ENCODE peak calls at places on chromosomes 6 and 20, in four cellular contexts. One of them, this sample, is unnamed.

GRCh38 chr6:72953901-72954494 is 271.3 kb downstream of the KHDC1L start:
- DNase-seq in prostate gland: no peak
- DNase-seq in tibial nerve: no peak
- DNase-seq in heart left ventricle: no peak
- DNase-seq in this sample: no peak

GRCh38 chr20:36467076-36467999 is 74.0 kb upstream of the MYL9 start:
- DNase-seq in tibial nerve: no peak
- DNase-seq in prostate gland: no peak
- DNase-seq in heart left ventricle: peak
- DNase-seq in this sample: peak

GRCh38 chr6:105199711-105200110 is 19.9 kb upstream of the POPDC3 start:
- DNase-seq in prostate gland: no peak
- DNase-seq in heart left ventricle: peak
- DNase-seq in tibial nerve: no peak
- DNase-seq in this sample: no peak

GRCh38 chr6:8707956-8708772 is 272.8 kb upstream of the SLC35B3 start:
- DNase-seq in prostate gland: peak
- DNase-seq in heart left ventricle: no peak
- DNase-seq in tibial nerve: no peak
- DNase-seq in this sample: peak

GRCh38 chr20:50015993-50016770 is 33.4 kb downstream of the SNAI1 start:
- DNase-seq in tibial nerve: no peak
- DNase-seq in prostate gland: no peak
- DNase-seq in heart left ventricle: no peak
- DNase-seq in this sample: no peak

GRCh38 chr20:1391640-1392442 is 1.0 kb downstream of the FKBP1A start:
- DNase-seq in heart left ventricle: no peak
- DNase-seq in prostate gland: no peak
- DNase-seq in tibial nerve: no peak
- DNase-seq in this sample: no peak

GRCh38 chr6:41286544-41287346 is at the start of gene TREM1:
- DNase-seq in tibial nerve: peak
- DNase-seq in heart left ventricle: peak
- DNase-seq in prostate gland: no peak
- DNase-seq in this sample: no peak

GRCh38 chr6:28648035-28648877 is 122.6 kb downstream of the GPX5 start:
- DNase-seq in prostate gland: peak
- DNase-seq in heart left ventricle: peak
- DNase-seq in tibial nerve: peak
- DNase-seq in this sample: no peak

GRCh38 chr6:393391-394221 is 2.1 kb downstream of the IRF4 start:
- DNase-seq in prostate gland: no peak
- DNase-seq in heart left ventricle: no peak
- DNase-seq in tibial nerve: no peak
- DNase-seq in this sample: no peak

GRCh38 chr6:166541366-166541765 is 45.1 kb downstream of the RAMACL start:
- DNase-seq in prostate gland: no peak
- DNase-seq in heart left ventricle: no peak
- DNase-seq in tibial nerve: no peak
- DNase-seq in this sample: peak

GRCh38 chr20:36153754-36154695 is 515 bp upstream of the EPB41L1 start:
- DNase-seq in prostate gland: peak
- DNase-seq in tibial nerve: peak
- DNase-seq in heart left ventricle: peak
- DNase-seq in this sample: peak

GRCh38 chr6:170405311-170405975 is 98.9 kb downstream of the FAM120B start:
- DNase-seq in heart left ventricle: no peak
- DNase-seq in prostate gland: no peak
- DNase-seq in tibial nerve: no peak
- DNase-seq in this sample: no peak

GRCh38 chr6:53112404-53112803 is 36.2 kb downstream of the GCM1 start:
- DNase-seq in heart left ventricle: no peak
- DNase-seq in tibial nerve: no peak
- DNase-seq in prostate gland: peak
- DNase-seq in this sample: no peak

GRCh38 chr20:35742741-35743523 is 872 bp upstream of the RBM39 start:
- DNase-seq in prostate gland: no peak
- DNase-seq in tibial nerve: peak
- DNase-seq in heart left ventricle: no peak
- DNase-seq in this sample: no peak

GRCh38 chr6:20069130-20069529 is 143.1 kb downstream of the MBOAT1 start:
- DNase-seq in prostate gland: no peak
- DNase-seq in tibial nerve: no peak
- DNase-seq in heart left ventricle: no peak
- DNase-seq in this sample: no peak

GRCh38 chr6:42104095-42104806 is 38.2 kb downstream of the C6orf132 start:
- DNase-seq in prostate gland: no peak
- DNase-seq in tibial nerve: peak
- DNase-seq in heart left ventricle: peak
- DNase-seq in this sample: no peak

GRCh38 chr6:151445482-151445881 is 6.4 kb downstream of the RMND1 start:
- DNase-seq in tibial nerve: no peak
- DNase-seq in heart left ventricle: no peak
- DNase-seq in prostate gland: no peak
- DNase-seq in this sample: no peak

GRCh38 chr6:89048286-89048923 is 32.1 kb upstream of the PNRC1 start:
- DNase-seq in prostate gland: no peak
- DNase-seq in tibial nerve: no peak
- DNase-seq in heart left ventricle: no peak
- DNase-seq in this sample: no peak

GRCh38 chr20:38892091-38892981 is 33.9 kb upstream of the FAM83D start:
- DNase-seq in heart left ventricle: no peak
- DNase-seq in prostate gland: no peak
- DNase-seq in tibial nerve: no peak
- DNase-seq in this sample: no peak

GRCh38 chr20:49174183-49174582 is 14.0 kb downstream of the STAU1 start:
- DNase-seq in tibial nerve: no peak
- DNase-seq in heart left ventricle: no peak
- DNase-seq in prostate gland: no peak
- DNase-seq in this sample: no peak

GRCh38 chr6:127477648-127478047 is 18.5 kb upstream of the KIAA0408 start:
- DNase-seq in prostate gland: no peak
- DNase-seq in tibial nerve: no peak
- DNase-seq in heart left ventricle: no peak
- DNase-seq in this sample: no peak

DNA sequence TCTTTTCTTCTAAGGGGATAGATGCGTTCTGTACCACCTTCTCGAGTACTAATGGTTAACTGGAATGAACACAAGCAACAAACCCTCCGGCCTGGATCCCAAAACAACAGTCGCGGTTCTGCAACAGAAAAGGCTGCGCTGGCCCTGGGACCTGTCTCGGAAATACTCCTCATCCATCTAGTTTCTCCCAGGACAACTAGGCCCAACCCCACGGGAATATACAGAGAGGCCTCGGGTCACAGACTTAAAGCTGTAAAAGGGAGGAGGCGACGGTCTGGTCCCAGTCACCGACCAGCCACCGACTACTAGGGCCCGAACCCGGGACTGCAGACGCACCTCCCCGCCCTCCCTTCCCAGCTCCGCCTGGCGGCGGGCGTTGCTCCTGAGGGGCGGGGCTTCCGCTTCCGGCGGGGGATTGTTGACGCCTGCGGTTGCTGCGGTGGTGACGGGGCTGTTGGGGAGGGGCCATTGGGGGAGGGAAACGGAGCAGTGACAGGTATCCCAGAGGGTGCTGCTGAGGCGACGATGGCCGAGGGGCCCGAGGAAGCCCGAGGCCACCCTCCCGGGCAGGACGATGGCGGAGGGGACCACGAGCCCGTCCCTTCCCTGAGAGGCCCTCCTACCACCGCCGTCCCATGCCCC is at the start of gene FAM8A1:
- DNase-seq in prostate gland: peak
- DNase-seq in tibial nerve: peak
- DNase-seq in heart left ventricle: peak
- DNase-seq in this sample: peak
- TF ChIP-seq POLR2A in prostate gland: peak
- TF ChIP-seq POLR2A in tibial nerve: peak
- TF ChIP-seq POLR2A in heart left ventricle: no peak
- TF ChIP-seq POLR2A in this sample: no peak

GRCh38 chr20:43665466-43666176 is 1.3 kb upstream of the MYBL2 start:
- DNase-seq in heart left ventricle: no peak
- DNase-seq in tibial nerve: no peak
- DNase-seq in prostate gland: no peak
- DNase-seq in this sample: no peak

GRCh38 chr20:43667341-43668132 is 623 bp downstream of the MYBL2 start:
- DNase-seq in tibial nerve: no peak
- DNase-seq in prostate gland: no peak
- DNase-seq in heart left ventricle: no peak
- DNase-seq in this sample: no peak

GRCh38 chr20:43662943-43663655 is 3.8 kb upstream of the MYBL2 start:
- DNase-seq in heart left ventricle: no peak
- DNase-seq in tibial nerve: no peak
- DNase-seq in prostate gland: no peak
- DNase-seq in this sample: no peak

GRCh38 chr20:43669332-43669731 is 2.4 kb downstream of the MYBL2 start:
- DNase-seq in tibial nerve: no peak
- DNase-seq in heart left ventricle: no peak
- DNase-seq in prostate gland: no peak
- DNase-seq in this sample: no peak

GRCh38 chr20:43666376-43667328 is at the start of gene MYBL2:
- DNase-seq in heart left ventricle: peak
- DNase-seq in tibial nerve: no peak
- DNase-seq in prostate gland: no peak
- DNase-seq in this sample: peak
- TF ChIP-seq POLR2A in heart left ventricle: no peak
- TF ChIP-seq POLR2A in tibial nerve: no peak
- TF ChIP-seq POLR2A in prostate gland: no peak
- TF ChIP-seq POLR2A in this sample: no peak

DNA sequence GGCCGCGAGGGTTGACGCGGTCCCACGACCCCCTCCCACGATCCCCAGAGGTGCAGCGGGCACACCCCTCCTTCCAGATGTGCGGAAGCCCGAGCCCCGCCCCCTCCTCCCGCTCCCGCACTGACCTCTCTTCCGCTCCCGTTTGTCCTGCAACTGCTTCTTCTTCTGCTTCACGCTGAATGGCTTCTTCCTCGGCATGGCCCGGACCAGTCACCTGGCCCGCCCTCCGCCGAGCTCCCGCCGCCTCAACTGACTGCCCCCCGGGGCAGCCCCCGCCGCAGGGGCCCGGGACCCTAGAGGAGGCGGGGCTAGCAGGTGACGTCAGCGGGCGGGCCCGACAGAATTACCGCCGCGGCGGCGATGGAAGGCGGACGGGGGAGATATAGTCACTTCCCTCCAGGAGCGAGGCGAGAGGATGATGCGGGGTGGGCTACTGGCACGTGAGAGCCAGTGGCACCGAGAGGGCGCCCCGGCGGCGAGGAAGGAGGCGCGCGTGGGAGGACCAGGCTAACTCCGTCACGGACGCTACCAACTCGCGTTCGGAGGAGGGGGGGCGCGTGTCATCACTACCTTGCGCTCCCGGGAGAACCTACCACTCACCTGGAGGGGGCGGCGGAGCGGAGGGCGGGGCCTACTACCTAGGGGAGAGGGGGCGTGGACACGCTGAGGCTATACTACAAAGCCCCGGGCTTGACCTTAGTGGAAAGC is at the start of gene GNL1:
- DNase-seq in heart left ventricle: peak
- DNase-seq in tibial nerve: peak
- DNase-seq in prostate gland: peak
- DNase-seq in this sample: peak
- TF ChIP-seq POLR2A in heart left ventricle: no peak
- TF ChIP-seq POLR2A in tibial nerve: no peak
- TF ChIP-seq POLR2A in prostate gland: peak
- TF ChIP-seq POLR2A in this sample: no peak

GRCh38 chr6:44126320-44127149 is 717 bp downstream of the MRPL14 start:
- DNase-seq in prostate gland: peak
- DNase-seq in tibial nerve: peak
- DNase-seq in heart left ventricle: peak
- DNase-seq in this sample: peak
- TF ChIP-seq POLR2A in prostate gland: peak
- TF ChIP-seq POLR2A in tibial nerve: no peak
- TF ChIP-seq POLR2A in heart left ventricle: no peak
- TF ChIP-seq POLR2A in this sample: no peak

GRCh38 chr6:31579546-31580445 is 2.4 kb downstream of the LTB start:
- DNase-seq in prostate gland: no peak
- DNase-seq in tibial nerve: no peak
- DNase-seq in heart left ventricle: no peak
- DNase-seq in this sample: no peak

GRCh38 chr6:31579119-31579505 is 3.1 kb downstream of the LTB start:
- DNase-seq in heart left ventricle: no peak
- DNase-seq in prostate gland: no peak
- DNase-seq in tibial nerve: no peak
- DNase-seq in this sample: no peak

GRCh38 chr6:31578058-31578457 is 2.7 kb downstream of the TNF start:
- DNase-seq in prostate gland: no peak
- DNase-seq in heart left ventricle: no peak
- DNase-seq in tibial nerve: no peak
- DNase-seq in this sample: no peak

GRCh38 chr6:31576897-31577341 is 1.6 kb downstream of the TNF start:
- DNase-seq in tibial nerve: no peak
- DNase-seq in heart left ventricle: no peak
- DNase-seq in prostate gland: no peak
- DNase-seq in this sample: no peak

DNA sequence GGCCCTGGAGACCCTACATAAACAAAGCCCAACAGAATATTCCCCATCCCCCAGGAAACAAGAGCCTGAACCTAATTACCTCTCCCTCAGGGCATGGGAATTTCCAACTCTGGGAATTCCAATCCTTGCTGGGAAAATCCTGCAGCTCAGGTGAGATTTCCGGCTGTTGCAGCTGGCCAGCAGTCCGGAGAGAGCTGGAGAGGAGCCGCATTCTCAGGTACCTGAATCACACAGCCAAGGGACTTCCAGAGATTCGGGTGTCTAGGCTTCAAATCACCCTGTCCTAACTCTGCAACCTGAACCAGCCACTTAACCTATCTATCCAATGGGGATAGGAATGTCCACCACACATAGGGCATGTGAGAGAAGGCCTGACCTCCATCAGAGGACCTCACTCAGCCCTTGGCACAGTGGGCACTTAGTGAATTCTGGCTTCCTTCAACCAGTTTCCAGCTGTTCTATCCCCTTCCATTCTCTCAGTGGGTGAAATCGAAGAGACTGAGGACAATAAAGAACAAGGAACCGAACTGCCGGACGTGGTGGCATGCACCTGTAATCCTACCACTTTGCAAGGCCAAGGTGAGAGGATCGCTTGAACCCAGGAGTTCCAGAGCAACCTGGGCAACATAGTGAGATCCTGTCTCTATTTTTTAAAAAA is 3.2 kb downstream of the TNF start:
- DNase-seq in heart left ventricle: no peak
- DNase-seq in prostate gland: no peak
- DNase-seq in tibial nerve: no peak
- DNase-seq in this sample: no peak
- TF ChIP-seq POLR2A in heart left ventricle: no peak
- TF ChIP-seq POLR2A in prostate gland: no peak
- TF ChIP-seq POLR2A in tibial nerve: no peak
- TF ChIP-seq POLR2A in this sample: no peak

GRCh38 chr20:51469046-51469445 is 73.5 kb downstream of the NFATC2 start:
- DNase-seq in prostate gland: no peak
- DNase-seq in tibial nerve: no peak
- DNase-seq in heart left ventricle: no peak
- DNase-seq in this sample: no peak

GRCh38 chr20:51470907-51471411 is 71.6 kb downstream of the NFATC2 start:
- DNase-seq in prostate gland: no peak
- DNase-seq in heart left ventricle: no peak
- DNase-seq in tibial nerve: no peak
- DNase-seq in this sample: no peak

GRCh38 chr20:51470521-51470875 is 72.0 kb downstream of the NFATC2 start:
- DNase-seq in tibial nerve: no peak
- DNase-seq in heart left ventricle: no peak
- DNase-seq in prostate gland: no peak
- DNase-seq in this sample: no peak

GRCh38 chr20:51468636-51469035 is 73.9 kb downstream of the NFATC2 start:
- DNase-seq in heart left ventricle: no peak
- DNase-seq in prostate gland: no peak
- DNase-seq in tibial nerve: no peak
- DNase-seq in this sample: no peak

GRCh38 chr20:51469578-51470520 is 72.7 kb downstream of the NFATC2 start:
- DNase-seq in heart left ventricle: no peak
- DNase-seq in tibial nerve: no peak
- DNase-seq in prostate gland: no peak
- DNase-seq in this sample: no peak
- TF ChIP-seq POLR2A in heart left ventricle: no peak
- TF ChIP-seq POLR2A in tibial nerve: no peak
- TF ChIP-seq POLR2A in prostate gland: no peak
- TF ChIP-seq POLR2A in this sample: no peak